ENCODE peak calls at places on chromosomes 16 and 17, in four cellular contexts. O is heart left ventricle; J is activated effector memory CD4-positive, alpha-beta T cell treated with anti-CD3 and anti-CD28 coated beads, Interleukin-2, amount 50 U/mL, for 16 hours; Q is kidney tubule cell. D is an unnamed sample.

GRCh38 chr17:58006563-58006923 is 503 bp downstream of the SRSF1 start:
- DNase-seq in O (peak), Q (peak), J (peak), D (peak)

GRCh38 chr16:1057252-1057932 is 15.2 kb upstream of the SSTR5 start:
- DNase-seq in J (peak), Q (peak), O (no peak), D (no peak)

GRCh38 chr16:65532218-65532617 is 410.4 kb upstream of the CDH11 start:
- DNase-seq in J (no peak), O (no peak), Q (no peak), D (no peak)

GRCh38 chr17:57784226-57784895 is 39.3 kb upstream of the CCDC182 start:
- DNase-seq in J (no peak), Q (no peak), O (no peak), D (no peak)

GRCh38 chr17:48757524-48757961 is 29.0 kb upstream of the HOXB13 start:
- DNase-seq in O (no peak), J (no peak), Q (peak), D (peak)

GRCh38 chr17:40326014-40326831 is 17.2 kb downstream of the RARA start:
- DNase-seq in O (no peak), Q (no peak), J (peak), D (peak)

GRCh38 chr17:81713556-81714411 is 1.7 kb downstream of the SLC25A10 start:
- DNase-seq in J (peak), Q (peak), O (no peak), D (peak)

GRCh38 chr17:55356440-55357328 is 65.0 kb downstream of the MMD start:
- DNase-seq in J (peak), Q (peak), O (peak), D (peak)

GRCh38 chr17:13346081-13346533 is 255.6 kb downstream of the HS3ST3A1 start:
- DNase-seq in J (no peak), Q (peak), O (no peak), D (peak)

GRCh38 chr16:83336630-83337029 is 471.1 kb upstream of the HSBP1 start:
- DNase-seq in O (no peak), J (no peak), Q (no peak), D (no peak)

GRCh38 chr16:12324152-12324551 is 347.6 kb downstream of the SNX29 start:
- DNase-seq in J (no peak), Q (no peak), O (no peak), D (no peak)

GRCh38 chr16:2755158-2755557 is 2.7 kb downstream of the SRRM2 start:
- DNase-seq in Q (no peak), J (no peak), O (no peak), D (no peak)

GRCh38 chr17:72457712-72458111 is 336.9 kb downstream of the SOX9 start:
- DNase-seq in Q (no peak), O (no peak), J (peak), D (no peak)

GRCh38 chr16:10509534-10510025 is 70.8 kb downstream of the EMP2 start:
- DNase-seq in O (peak), Q (peak), J (peak), D (peak)

GRCh38 chr16:48613061-48613957 is 3.3 kb upstream of the N4BP1 start:
- DNase-seq in J (peak), O (no peak), Q (peak), D (no peak)